ENCODE peak calls at places on chromosomes 12 and 14, in five cellular contexts. E is HepG2, U is GM12891, N is K562, S is H1. M is an unnamed sample.

GRCh38 chr12:70365398-70365647 is 767 bp upstream of the KCNMB4 start:
- DNase-seq in E (no peak), U (no peak), N (no peak), S (no peak), M (no peak)

GRCh38 chr14:89302396-89302950 is 114.6 kb downstream of the FOXN3 start:
- DNase-seq in E (no peak), U (no peak), N (no peak), S (no peak), M (no peak)

GRCh38 chr12:94997061-94997460 is 6.4 kb downstream of the NDUFA12 start:
- DNase-seq in E (no peak), U (no peak), N (no peak), S (no peak), M (no peak)

GRCh38 chr12:49553512-49554088 is 14.3 kb downstream of the MCRS1 start:
- DNase-seq in E (peak), U (no peak), N (peak), S (no peak), M (no peak)

GRCh38 chr14:35285991-35286564 is 6.1 kb upstream of the PSMA6 start:
- DNase-seq in E (no peak), U (no peak), N (no peak), S (no peak), M (no peak)

GRCh38 chr14:31300296-31300695 is 92.7 kb upstream of the HECTD1 start:
- DNase-seq in E (no peak), U (no peak), N (peak), S (no peak), M (no peak)

GRCh38 chr12:24911284-24911791 is 37.6 kb downstream of the BCAT1 start:
- DNase-seq in E (peak), U (no peak), N (no peak), S (no peak), M (no peak)

GRCh38 chr12:52141306-52141705 is 50.5 kb downstream of the KRT80 start:
- DNase-seq in E (no peak), U (no peak), N (peak), S (no peak), M (no peak)

GRCh38 chr12:101642115-101643067 is 47.6 kb downstream of the MYBPC1 start:
- DNase-seq in E (no peak), U (no peak), N (peak), S (peak), M (no peak)

GRCh38 chr12:2453076-2453806 is 341.5 kb upstream of the FKBP4 start:
- DNase-seq in E (no peak), U (no peak), N (no peak), S (no peak), M (no peak)

GRCh38 chr12:42868291-42868690 is 278.7 kb upstream of the PRICKLE1 start:
- DNase-seq in E (no peak), U (no peak), N (no peak), S (no peak), M (no peak)

GRCh38 chr14:59632381-59632780 is 55.8 kb upstream of the CCDC175 start:
- DNase-seq in E (peak), U (no peak), N (peak), S (no peak), M (no peak)

GRCh38 chr14:101070540-101071492 is 167.3 kb upstream of the RTL1 start:
- DNase-seq in E (no peak), U (no peak), N (no peak), S (no peak), M (no peak)

GRCh38 chr12:69688496-69689427 is 10.3 kb downstream of the BEST3 start:
- DNase-seq in E (peak), U (no peak), N (peak), S (peak), M (no peak)

GRCh38 chr14:38669027-38669426 is 413.1 kb upstream of the CLEC14A start:
- DNase-seq in E (no peak), U (no peak), N (no peak), S (no peak), M (no peak)

GRCh38 chr12:62717636-62718035 is 217.3 kb downstream of the PPM1H start:
- DNase-seq in E (no peak), U (no peak), N (no peak), S (no peak), M (no peak)

GRCh38 chr12:121751716-121752351 is 39.3 kb downstream of the TMEM120B start:
- DNase-seq in E (no peak), U (no peak), N (no peak), S (no peak), M (no peak)

GRCh38 chr12:121753844-121754264 is 39.6 kb downstream of the RHOF start:
- DNase-seq in E (no peak), U (no peak), N (no peak), S (no peak), M (no peak)

GRCh38 chr12:121751034-121751433 is 38.5 kb downstream of the TMEM120B start:
- DNase-seq in E (no peak), U (no peak), N (no peak), S (no peak), M (no peak)

GRCh38 chr12:121755591-121755990 is 37.9 kb downstream of the RHOF start:
- DNase-seq in E (no peak), U (no peak), N (no peak), S (no peak), M (no peak)

GRCh38 chr12:121754836-121755235 is 38.7 kb downstream of the RHOF start:
- DNase-seq in E (no peak), U (no peak), N (no peak), S (no peak), M (no peak)
- TF ChIP-seq POLR2AphosphoS5 in E (no peak), U (no peak), N (no peak), S (no peak), M (no peak)

GRCh38 chr12:67957383-67957782 is 31.9 kb upstream of the IFNG-AS1 start:
- DNase-seq in E (no peak), U (no peak), N (no peak), S (no peak), M (no peak)
- TF ChIP-seq TAF1 in E (no peak), U (no peak), N (no peak), S (no peak), M (no peak)

DNA sequence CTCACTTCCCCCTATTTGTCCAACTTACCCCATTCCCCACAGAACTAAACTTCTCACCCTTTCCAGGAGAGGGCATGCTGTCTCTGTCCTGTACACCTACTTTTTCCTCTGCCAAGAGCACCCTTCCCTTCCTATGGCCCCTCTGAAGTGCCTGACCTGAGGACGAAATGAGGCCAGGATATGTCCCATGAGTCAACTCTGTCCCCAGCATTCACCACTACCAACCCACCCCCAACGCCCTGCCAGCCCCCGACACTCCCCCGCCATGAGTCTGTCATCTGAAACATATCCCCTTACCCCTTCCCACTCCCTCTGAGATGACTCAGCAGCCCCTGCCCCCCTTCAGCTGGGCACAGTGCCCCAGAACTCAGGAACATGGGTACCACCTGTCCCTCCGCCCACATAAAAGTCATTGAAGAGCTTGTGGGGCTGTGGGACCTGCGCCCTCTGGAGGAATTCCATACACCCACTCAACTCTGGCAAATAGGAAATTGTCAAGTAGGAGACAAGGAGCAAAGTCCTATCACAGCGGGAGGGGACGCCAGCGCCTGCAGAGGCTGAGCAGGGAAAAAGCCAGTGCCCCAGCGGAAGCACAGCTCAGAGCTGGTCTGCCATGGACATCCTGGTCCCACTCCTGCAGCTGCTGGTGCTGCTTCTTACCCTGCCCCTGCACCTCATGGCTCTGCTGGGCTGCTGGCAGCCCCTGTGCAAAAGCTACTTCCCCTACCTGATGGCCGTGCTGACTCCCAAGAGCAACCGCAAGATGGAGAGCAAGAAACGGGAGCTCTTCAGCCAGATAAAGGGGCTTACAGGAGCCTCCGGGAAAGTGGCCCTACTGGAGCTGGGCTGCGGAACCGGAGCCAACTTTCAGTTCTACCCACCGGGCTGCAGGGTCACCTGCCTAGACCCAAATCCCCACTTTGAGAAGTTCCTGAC is 26.3 kb downstream of the ITGA7 start:
- DNase-seq in E (peak), U (no peak), N (peak), S (peak), M (no peak)
- TF ChIP-seq POLR2A in E (peak), U (no peak), N (no peak), S (no peak), M (no peak)

GRCh38 chr12:89525824-89526770 is at the start of gene POC1B:
- DNase-seq in E (peak), U (peak), N (peak), S (peak), M (peak)
- TF ChIP-seq POLR2AphosphoS5 in E (no peak), U (no peak), N (no peak), S (no peak), M (peak)

GRCh38 chr12:110576504-110576903 is 6.6 kb downstream of the PPTC7 start:
- DNase-seq in E (no peak), U (no peak), N (no peak), S (no peak), M (no peak)

GRCh38 chr12:110579889-110580253 is 3.2 kb downstream of the PPTC7 start:
- DNase-seq in E (no peak), U (no peak), N (no peak), S (no peak), M (no peak)

GRCh38 chr12:110578522-110579238 is 4.4 kb downstream of the PPTC7 start:
- DNase-seq in E (no peak), U (no peak), N (no peak), S (no peak), M (no peak)

GRCh38 chr12:110579239-110579888 is 3.8 kb downstream of the PPTC7 start:
- DNase-seq in E (no peak), U (no peak), N (no peak), S (no peak), M (no peak)

GRCh38 chr12:110577717-110578521 is 5.2 kb downstream of the PPTC7 start:
- DNase-seq in E (no peak), U (peak), N (no peak), S (no peak), M (no peak)
- TF ChIP-seq TAF1 in E (no peak), U (no peak), N (no peak), S (no peak), M (no peak)

GRCh38 chr12:6963016-6963731 is 7.3 kb downstream of the PHB2 start:
- DNase-seq in E (no peak), U (no peak), N (no peak), S (no peak), M (no peak)

GRCh38 chr12:6962285-6963015 is 8.0 kb downstream of the PHB2 start:
- DNase-seq in E (no peak), U (no peak), N (peak), S (no peak), M (no peak)

GRCh38 chr12:6961278-6961694 is 9.2 kb downstream of the PHB2 start:
- DNase-seq in E (no peak), U (no peak), N (peak), S (no peak), M (no peak)

GRCh38 chr12:6960291-6961277 is 9.4 kb downstream of the PTPN6 start:
- DNase-seq in E (no peak), U (no peak), N (no peak), S (no peak), M (no peak)

DNA sequence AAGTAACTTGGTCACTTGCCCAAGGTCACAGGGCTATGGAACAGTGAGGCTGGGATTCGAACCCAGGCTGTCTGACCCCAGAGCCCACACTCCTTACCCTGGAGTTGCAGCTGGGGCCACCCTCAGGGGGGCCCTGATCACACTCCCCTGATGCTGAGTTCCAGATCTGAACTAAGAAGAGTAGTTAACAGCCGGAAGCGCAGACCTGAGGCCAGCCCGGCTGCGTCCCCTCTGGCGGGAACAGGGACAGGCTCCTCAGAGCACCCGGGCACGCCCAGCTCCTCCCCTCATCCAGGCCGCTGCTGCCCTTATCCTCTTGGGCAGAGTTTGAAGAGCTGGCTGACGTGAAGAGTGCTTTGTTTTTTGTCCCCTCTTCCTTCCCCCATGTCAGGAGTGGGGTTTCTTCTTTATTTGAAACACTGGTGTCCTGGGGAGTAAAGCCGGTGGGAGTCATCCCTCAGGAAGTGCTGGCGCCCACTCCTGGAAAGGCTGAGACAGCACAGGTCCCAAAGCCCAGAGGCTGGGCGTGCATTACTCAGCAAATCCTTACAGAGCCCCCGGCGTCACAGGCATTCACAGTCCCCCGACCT is 8.7 kb downstream of the PHB2 start:
- DNase-seq in E (peak), U (no peak), N (peak), S (no peak), M (no peak)
- TF ChIP-seq POLR2A in E (no peak), U (peak), N (peak), S (no peak), M (peak)

GRCh38 chr12:120639771-120640721 is at the start of gene CABP1:
- DNase-seq in E (peak), U (peak), N (peak), S (peak), M (peak)
- TF ChIP-seq POLR2AphosphoS5 in E (no peak), U (no peak), N (no peak), S (no peak), M (no peak)

DNA sequence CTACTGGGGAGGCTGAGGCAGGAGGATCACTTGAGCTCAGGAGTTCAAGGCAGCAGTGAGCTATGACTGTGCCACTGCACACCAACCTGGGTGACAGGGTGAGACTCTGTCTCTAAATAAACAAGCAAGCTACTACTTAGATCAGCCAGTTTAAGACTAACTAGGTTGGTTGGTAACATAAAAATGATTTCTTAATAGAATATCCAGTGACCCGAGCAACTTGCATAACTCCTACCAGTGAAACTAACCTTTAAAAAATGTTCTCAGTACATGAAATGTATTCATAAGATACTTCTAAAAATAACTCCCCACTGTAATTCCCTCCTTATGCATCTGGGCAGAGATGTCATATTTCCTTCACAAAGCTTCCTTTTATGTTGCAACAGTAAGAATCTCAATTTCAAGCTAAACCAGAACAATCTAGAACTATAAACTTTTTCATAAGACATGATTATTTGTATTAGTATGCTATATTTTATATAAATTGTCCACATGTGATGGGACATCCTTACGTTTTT is 15.8 kb downstream of the TAOK3 start:
- DNase-seq in E (no peak), U (no peak), N (no peak), S (no peak), M (no peak)
- TF ChIP-seq TAF1 in E (no peak), U (no peak), N (no peak), S (no peak), M (no peak)

DNA sequence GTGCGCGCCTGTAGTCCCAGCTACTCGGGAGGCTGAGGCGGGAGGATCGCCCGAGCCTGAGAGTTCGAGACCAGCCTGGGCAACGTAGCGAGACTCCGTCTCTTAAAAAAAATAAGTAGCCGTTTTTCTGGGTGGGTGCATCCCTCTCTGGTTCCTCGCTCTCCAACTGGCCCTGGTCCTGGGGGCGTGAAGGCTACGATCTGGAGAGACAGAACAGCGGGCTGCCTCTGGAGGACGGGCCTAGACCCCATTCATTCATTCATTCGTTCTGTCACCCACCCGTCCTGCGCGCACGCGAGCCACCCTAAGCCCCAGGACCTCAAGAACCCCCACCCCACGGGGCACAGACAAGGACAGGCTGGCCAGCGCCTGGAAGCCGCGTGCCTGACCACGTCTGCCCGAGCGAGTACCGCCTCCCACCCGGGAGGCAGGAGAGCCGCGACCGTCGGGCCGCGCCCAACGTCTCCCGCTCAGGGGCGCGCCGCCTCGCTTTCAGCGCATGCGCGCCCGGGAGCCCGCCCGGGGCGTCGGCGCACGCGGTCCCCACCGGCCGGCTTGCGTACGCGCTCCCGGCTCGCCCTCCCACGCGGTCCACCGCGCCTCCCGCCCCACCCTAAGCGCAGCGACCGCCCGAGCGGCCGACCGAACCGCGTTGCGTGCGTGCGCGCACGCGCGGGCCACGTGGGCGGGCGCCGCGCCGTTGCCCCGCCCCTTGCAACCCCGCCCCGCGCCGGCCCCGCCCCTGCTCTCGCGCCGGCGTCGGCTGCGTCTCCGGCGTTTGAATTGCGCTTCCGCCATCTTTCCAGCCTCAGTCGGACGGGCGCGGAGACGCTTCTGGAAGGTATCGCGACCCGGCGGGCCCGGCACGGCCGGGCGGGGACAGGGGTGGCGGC is at the start of gene RAN:
- DNase-seq in E (peak), U (peak), N (peak), S (peak), M (peak)
- TF ChIP-seq POLR2A in E (peak), U (peak), N (peak), S (peak), M (peak)

DNA sequence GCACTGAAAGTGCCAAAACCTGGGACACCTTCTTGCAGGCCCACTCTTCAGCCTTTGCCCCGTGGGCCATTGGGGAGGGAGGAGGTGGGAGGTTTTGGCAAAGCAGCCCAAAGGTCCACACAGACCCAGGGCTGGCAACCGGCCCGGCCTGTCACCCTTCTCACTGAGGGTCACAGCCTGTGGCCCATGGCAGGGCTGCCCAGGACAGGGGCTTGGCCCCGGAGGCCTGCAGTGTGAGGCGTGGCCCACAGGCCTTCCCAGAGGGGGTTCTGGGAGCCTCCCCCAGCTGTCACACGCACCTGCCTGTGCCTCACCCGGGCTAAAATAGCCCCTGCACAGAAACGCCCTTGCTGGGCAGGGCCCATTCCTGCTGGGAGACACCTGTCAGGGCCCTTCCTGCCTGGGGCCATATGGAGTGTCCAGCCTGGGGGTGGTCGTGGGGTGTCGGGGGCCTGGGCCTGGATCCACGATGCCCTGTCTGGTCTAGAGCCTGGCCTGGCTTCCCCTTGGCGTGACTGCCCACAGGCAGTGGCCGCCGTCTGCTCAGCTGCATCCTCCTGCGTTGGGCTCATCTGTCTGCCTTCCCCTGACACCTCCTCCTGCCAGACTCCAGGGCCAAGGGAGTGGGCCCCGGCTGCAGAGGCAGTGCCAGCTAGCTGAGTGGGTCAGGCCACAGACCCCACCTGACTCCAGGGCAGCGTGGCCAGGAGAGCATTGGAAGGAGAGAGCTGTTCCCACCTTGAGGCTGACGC is 19.2 kb downstream of the PACS2 start:
- DNase-seq in E (no peak), U (no peak), N (no peak), S (no peak), M (no peak)
- TF ChIP-seq POLR2AphosphoS5 in E (no peak), U (no peak), N (no peak), S (no peak), M (no peak)